ENCODE peak calls at places on chromosomes 6 and 20, in ten cellular contexts. N is effector memory CD4-positive, alpha-beta T cell; J is anterior cingulate cortex; M is astrocyte of the cerebellum; Q is epithelial cell of proximal tubule; A is NCI-H446 treated with DMSO at 0.1 percent for 48 hours; D is iris pigment epithelial cell; W is T1000; S is hypothalamus; B is adipocyte. Y is an unnamed sample.

GRCh38 chr6:35674594-35674993 is 14.1 kb downstream of the FKBP5 start:
- DNase-seq in J (no peak), S (no peak), B (no peak), D (no peak), Q (no peak), A (no peak), M (no peak), W (no peak), N (no peak), Y (no peak)

GRCh38 chr6:113971786-113972185 is 838 bp upstream of the HDAC2 start:
- DNase-seq in S (no peak), M (no peak), A (no peak), W (no peak), D (peak; percentile 23), J (no peak), Q (no peak), N (no peak), B (peak; percentile 51), Y (no peak)

GRCh38 chr20:6698723-6699122 is 68.8 kb upstream of the BMP2 start:
- DNase-seq in N (no peak), B (no peak), J (no peak), S (no peak), D (no peak), A (no peak), Q (no peak), W (no peak), M (no peak), Y (no peak)

GRCh38 chr6:157755032-157755751 is 67.9 kb upstream of the SNX9 start:
- DNase-seq in Q (no peak), A (no peak), N (no peak), M (no peak), D (no peak), S (no peak), B (peak; percentile 34), W (no peak), J (no peak), Y (no peak)

GRCh38 chr20:45949542-45950329 is 15.3 kb downstream of the PCIF1 start:
- DNase-seq in J (no peak), Q (no peak), S (no peak), M (no peak), D (no peak), W (no peak), N (no peak), B (no peak), A (no peak), Y (no peak)

GRCh38 chr6:157424491-157425020 is 43.6 kb downstream of the ZDHHC14 start:
- DNase-seq in D (no peak), Q (peak; percentile 64), J (no peak), S (no peak), B (no peak), W (no peak), M (no peak), N (no peak), A (no peak), Y (no peak)

GRCh38 chr6:26296857-26297648 is 67.9 kb upstream of the BTN3A2 start:
- DNase-seq in A (no peak), Q (no peak), D (peak; percentile 49), M (no peak), J (no peak), N (no peak), B (no peak), S (no peak), W (no peak), Y (no peak)

GRCh38 chr6:149733321-149733720 is 13.0 kb downstream of the NUP43 start:
- DNase-seq in Q (no peak), M (no peak), J (no peak), W (no peak), S (no peak), D (no peak), N (no peak), A (no peak), B (no peak), Y (no peak)

GRCh38 chr20:63402178-63402859 is 41.2 kb upstream of the CHRNA4 start:
- DNase-seq in B (no peak), S (no peak), W (no peak), D (no peak), Q (no peak), J (no peak), M (no peak), A (no peak), N (no peak), Y (no peak)

GRCh38 chr20:31484001-31484400 is 8.9 kb downstream of the REM1 start:
- DNase-seq in J (no peak), S (no peak), A (no peak), D (peak; percentile 18), M (no peak), B (no peak), N (no peak), Q (no peak), W (no peak), Y (no peak)

Y was measured in GM06990.